ENCODE peak calls at places on chromosomes 6 and 20, in eight cellular contexts. H is left ventricle myocardium inferior; L is GM23338; I is effector memory CD4-positive, alpha-beta T cell; N is aorta; P is brain microvascular endothelial cell; K is thoracic aorta; U is body of pancreas. T is an unnamed sample.

GRCh38 chr20:37102571-37102970 is 6.8 kb upstream of the RBL1 start:
- DNase-seq in I (no peak), H (no peak), P (no peak), N (no peak), L (no peak), U (no peak), K (no peak), T (no peak)

GRCh38 chr6:49541936-49542335 is 8.5 kb upstream of the C6orf141 start:
- DNase-seq in H (no peak), P (no peak), L (no peak), K (no peak), I (no peak), U (peak; percentile 50), N (no peak), T (no peak)

GRCh38 chr20:43681991-43682410 is 15.1 kb downstream of the MYBL2 start:
- DNase-seq in P (no peak), U (peak; percentile 47), N (no peak), L (no peak), H (no peak), I (no peak), K (no peak), T (peak; percentile 86)

GRCh38 chr20:17782768-17783167 is 83.0 kb downstream of the BANF2 start:
- DNase-seq in L (no peak), N (no peak), I (no peak), K (no peak), U (no peak), H (no peak), P (no peak), T (peak; percentile 20)

GRCh38 chr6:155706806-155707205 is 251.2 kb upstream of the NOX3 start:
- DNase-seq in P (no peak), L (no peak), N (no peak), H (no peak), K (no peak), U (no peak), I (no peak), T (no peak)

GRCh38 chr20:57807418-57808265 is 97.8 kb upstream of the PMEPA1 start:
- DNase-seq in H (peak; percentile 25), P (no peak), U (no peak), L (no peak), N (peak; percentile 28), K (no peak), I (no peak), T (no peak)

GRCh38 chr6:78810146-78810545 is 57.2 kb upstream of the IRAK1BP1 start:
- DNase-seq in U (no peak), L (peak; percentile 82), H (no peak), I (no peak), P (peak; percentile 52), N (no peak), K (no peak), T (no peak)

GRCh38 chr6:3314176-3314575 is 55.4 kb downstream of the PSMG4 start:
- DNase-seq in L (no peak), U (no peak), H (no peak), P (no peak), K (no peak), I (no peak), N (peak; percentile 17), T (no peak)

GRCh38 chr6:143707702-143708101 is 29.9 kb downstream of the PHACTR2 start:
- DNase-seq in H (no peak), N (no peak), P (no peak), U (no peak), I (no peak), K (no peak), L (no peak), T (no peak)

GRCh38 chr6:32790306-32790705 is 26.5 kb downstream of the HLA-DOB start:
- DNase-seq in K (no peak), P (no peak), U (no peak), L (no peak), H (no peak), N (no peak), I (no peak), T (no peak)

GRCh38 chr6:141258516-141258915 is 874.2 kb upstream of the GJE1 start:
- DNase-seq in K (no peak), I (no peak), L (no peak), U (no peak), N (no peak), H (no peak), P (no peak), T (no peak)

GRCh38 chr6:16707101-16707783 is 54.0 kb downstream of the ATXN1 start:
- DNase-seq in I (no peak), U (no peak), P (no peak), N (no peak), H (no peak), K (no peak), L (no peak), T (no peak)

GRCh38 chr20:39880890-39881289 is 808.1 kb downstream of the MAFB start:
- DNase-seq in N (no peak), U (no peak), P (no peak), H (no peak), K (no peak), I (no peak), L (peak; percentile 50), T (no peak)

GRCh38 chr6:123393333-123393732 is 243.4 kb downstream of the TRDN start:
- DNase-seq in L (peak; percentile 27), K (no peak), U (no peak), I (no peak), N (no peak), P (no peak), H (no peak), T (no peak)

GRCh38 chr6:43742285-43742684 is 27.7 kb upstream of the VEGFA start:
- DNase-seq in U (no peak), I (no peak), P (no peak), N (no peak), K (no peak), H (no peak), L (no peak), T (no peak)

GRCh38 chr20:63652192-63652980 is 838 bp downstream of the STMN3 start:
- DNase-seq in N (peak; percentile 79), H (peak; percentile 48), P (no peak), I (peak; percentile 40), K (no peak), U (peak; percentile 23), L (peak; percentile 61), T (no peak)

GRCh38 chr6:113995632-113996031 is 24.7 kb upstream of the HDAC2 start:
- DNase-seq in N (peak; percentile 82), H (peak; percentile 32), L (peak; percentile 37), P (peak; percentile 96), U (peak; percentile 28), I (no peak), K (peak; percentile 6), T (no peak)

DNA sequence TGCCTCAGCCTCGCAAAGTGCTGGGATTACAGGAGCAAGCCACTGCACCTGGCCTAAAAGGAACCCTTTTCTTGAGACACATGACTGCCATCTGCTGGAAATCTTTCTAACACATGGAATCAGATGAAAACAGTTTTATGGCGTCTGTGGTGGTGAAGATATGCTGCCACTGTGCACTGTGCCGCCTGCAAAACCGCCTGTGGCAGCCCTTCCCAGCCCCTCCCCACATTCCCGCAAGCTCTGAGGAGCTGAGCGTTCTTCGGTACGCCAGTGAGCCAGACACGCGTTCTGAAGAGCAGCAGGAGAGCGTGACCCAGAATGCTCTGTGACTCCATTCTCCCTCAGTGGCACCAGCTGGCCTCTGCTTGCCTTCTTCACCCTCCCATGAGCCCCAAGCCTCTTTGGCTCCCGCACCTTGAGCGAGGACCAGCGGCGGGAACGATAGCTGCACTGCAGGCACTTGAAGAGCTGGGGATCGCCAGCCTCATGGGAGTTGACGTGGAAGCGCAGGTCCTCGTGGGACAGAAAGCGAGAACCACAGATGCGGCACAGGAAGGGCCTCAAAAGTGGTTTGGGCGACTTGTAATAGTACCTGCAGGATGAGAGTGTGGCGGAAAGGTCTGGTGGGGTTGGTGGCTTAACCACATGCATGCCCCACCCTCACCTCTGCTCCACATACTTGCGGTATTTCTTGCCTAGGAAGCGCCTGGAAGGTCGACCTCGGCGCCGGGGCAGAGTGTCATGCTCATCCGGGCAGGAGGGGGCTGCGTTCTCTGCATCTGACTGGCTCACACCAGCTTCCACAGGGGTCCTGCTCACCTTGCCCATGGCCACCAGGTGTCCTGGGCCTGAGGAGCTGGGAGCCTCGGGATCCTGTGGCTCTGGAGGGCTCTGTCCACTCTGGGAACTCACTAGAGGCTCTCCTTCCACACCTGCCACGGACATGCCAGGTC is 8.7 kb downstream of the ZNF335 start:
- DNase-seq in I (no peak), K (no peak), P (peak; percentile 12), U (peak; percentile 47), H (no peak), N (peak; percentile 71), L (peak; percentile 81), T (no peak)
- H3K36me3 ChIP-seq in I (peaks cover 91% of the 10 kb centered on the region), K (peaks cover 92% of the 10 kb centered on the region), P (peaks cover 79% of the 10 kb centered on the region), U (peaks cover 53% of the 10 kb centered on the region), H (peaks cover 100% of the 10 kb centered on the region), N (peaks cover 3% of the 10 kb centered on the region), L (peaks cover 9% of the 10 kb centered on the region), T (peaks cover 61% of the 10 kb centered on the region)

GRCh38 chr6:37368961-37369320 is 15.2 kb downstream of the RNF8 start:
- DNase-seq in H (no peak), L (no peak), I (no peak), U (no peak), P (no peak), N (no peak), K (no peak), T (no peak)

GRCh38 chr6:37362101-37362823 is 8.5 kb downstream of the RNF8 start:
- DNase-seq in P (no peak), I (no peak), K (no peak), H (no peak), U (no peak), L (no peak), N (no peak), T (no peak)

GRCh38 chr6:37366910-37367309 is 13.1 kb downstream of the RNF8 start:
- DNase-seq in U (no peak), P (no peak), H (no peak), N (no peak), L (no peak), K (no peak), I (no peak), T (no peak)

GRCh38 chr6:37367557-37367956 is 13.8 kb downstream of the RNF8 start:
- DNase-seq in P (no peak), N (no peak), L (no peak), K (no peak), U (no peak), H (no peak), I (no peak), T (no peak)

DNA sequence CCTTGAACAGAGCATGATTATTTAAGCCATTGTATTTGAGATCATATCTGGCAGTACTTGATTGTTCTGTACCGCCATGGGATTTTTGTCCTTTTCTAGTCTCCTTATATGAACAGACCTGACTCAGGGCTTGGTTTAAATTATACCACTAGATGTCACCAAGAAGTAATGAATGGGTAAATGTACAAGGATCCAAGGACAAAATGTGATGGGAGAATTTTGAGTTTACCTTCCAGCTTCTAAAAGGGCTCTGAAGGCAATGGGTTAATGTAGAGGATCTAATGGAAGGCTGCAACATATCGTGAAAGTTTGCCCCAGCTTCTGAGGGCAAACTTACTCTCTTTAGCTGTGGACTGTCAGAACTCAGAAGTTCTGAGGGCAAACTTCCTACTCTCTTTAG is 12.0 kb downstream of the RNF8 start:
- DNase-seq in P (no peak), U (no peak), K (no peak), N (no peak), H (no peak), I (no peak), L (peak; percentile 10), T (no peak)
- H3K36me3 ChIP-seq in P (peaks cover 6% of the 10 kb centered on the region), U (no peaks in the 10 kb centered on the region), K (peaks cover 13% of the 10 kb centered on the region), N (peaks cover 7% of the 10 kb centered on the region), H (peaks cover 23% of the 10 kb centered on the region), I (peaks cover 23% of the 10 kb centered on the region), L (peaks cover 6% of the 10 kb centered on the region), T (peaks cover 9% of the 10 kb centered on the region)

GRCh38 chr20:41080866-41081265 is 52.2 kb downstream of the TOP1 start:
- DNase-seq in N (no peak), I (no peak), L (no peak), H (no peak), K (no peak), U (no peak), P (peak; percentile 33), T (no peak)
- H3K36me3 ChIP-seq in N (peaks cover 3% of the 10 kb centered on the region), I (peaks cover 56% of the 10 kb centered on the region), L (peaks cover 26% of the 10 kb centered on the region), H (peaks cover 63% of the 10 kb centered on the region), K (peaks cover 10% of the 10 kb centered on the region), U (peaks cover 3% of the 10 kb centered on the region), P (peaks cover 49% of the 10 kb centered on the region), T (peaks cover 6% of the 10 kb centered on the region)

GRCh38 chr20:49267327-49267726 is 10.5 kb downstream of the ZNFX1 start:
- DNase-seq in L (no peak), N (no peak), K (no peak), U (no peak), P (no peak), I (no peak), H (no peak), T (no peak)
- H3K36me3 ChIP-seq in L (peaks cover 61% of the 10 kb centered on the region), N (peaks cover 7% of the 10 kb centered on the region), K (peaks cover 50% of the 10 kb centered on the region), U (peaks cover 18% of the 10 kb centered on the region), P (peaks cover 67% of the 10 kb centered on the region), I (peaks cover 70% of the 10 kb centered on the region), H (peaks cover 90% of the 10 kb centered on the region), T (peaks cover 33% of the 10 kb centered on the region)

T was measured in GM06990.